ENCODE peak calls at places on chromosome 9, in ten cellular contexts. D is CD8-positive, alpha-beta T cell; Y is upper lobe of left lung; A is heart left ventricle; S is nephron progenitor cell; V is H9; P is chondrocyte; O is mesothelial cell of epicardium; C is endothelial cell; U is breast epithelium. G is an unnamed sample.

GRCh38 chr9:23693374-23693773 is 132.7 kb downstream of the ELAVL2 start:
- DNase-seq in D (no peak), Y (no peak), A (no peak), S (no peak), V (no peak), P (no peak), O (no peak), C (no peak), U (no peak), G (no peak)

GRCh38 chr9:4591123-4591500 is 71.0 kb upstream of the PLPP6 start:
- DNase-seq in D (no peak), Y (no peak), A (no peak), S (no peak), V (no peak), P (no peak), O (no peak), C (no peak), U (no peak), G (no peak)

GRCh38 chr9:123016631-123017030 is 16.8 kb upstream of the GPR21 start:
- DNase-seq in D (no peak), Y (no peak), A (no peak), S (no peak), V (no peak), P (no peak), O (no peak), C (no peak), U (no peak), G (no peak)

GRCh38 chr9:98807070-98807810 is at the start of gene GALNT12:
- DNase-seq in D (peak; percentile 76), Y (peak; percentile 92), A (no peak), S (peak; percentile 71), V (peak; percentile 67), P (no peak), O (no peak), C (peak; percentile 17), U (no peak), G (peak; percentile 43)

GRCh38 chr9:209143-209758 is 5.4 kb upstream of the DOCK8 start:
- DNase-seq in D (no peak), Y (no peak), A (no peak), S (no peak), V (no peak), P (no peak), O (no peak), C (no peak), U (no peak), G (no peak)

GRCh38 chr9:14573319-14573718 is 119.9 kb downstream of the ZDHHC21 start:
- DNase-seq in D (no peak), Y (no peak), A (no peak), S (no peak), V (no peak), P (no peak), O (no peak), C (no peak), U (no peak), G (no peak)

GRCh38 chr9:114301798-114302565 is 20.9 kb upstream of the ORM1 start:
- DNase-seq in D (peak; percentile 27), Y (no peak), A (no peak), S (no peak), V (no peak), P (peak; percentile 39), O (peak; percentile 11), C (no peak), U (peak; percentile 48), G (no peak)

GRCh38 chr9:114091711-114092110 is 7.4 kb downstream of the KIF12 start:
- DNase-seq in D (no peak), Y (no peak), A (no peak), S (no peak), V (no peak), P (peak; percentile 74), O (peak; percentile 11), C (no peak), U (no peak), G (no peak)

GRCh38 chr9:109192732-109193361 is 25.8 kb upstream of the FRRS1L start:
- DNase-seq in D (peak; percentile 36), Y (no peak), A (no peak), S (peak; percentile 50), V (peak; percentile 73), P (no peak), O (no peak), C (peak; percentile 51), U (no peak), G (no peak)
- TF ChIP-seq CTCF in D (no peak), Y (no peak), A (no peak), S (peak; percentile 53), V (peak; percentile 87), P (peak; percentile 71), O (no peak), C (no peak), U (no peak), G (no peak)

GRCh38 chr9:70108181-70108580 is 64.5 kb downstream of the MAMDC2 start:
- DNase-seq in D (no peak), Y (no peak), A (no peak), S (no peak), V (no peak), P (no peak), O (no peak), C (no peak), U (no peak), G (no peak)
- TF ChIP-seq CTCF in D (no peak), Y (no peak), A (no peak), S (no peak), V (no peak), P (peak; percentile 16), O (no peak), C (no peak), U (no peak), G (no peak)

GRCh38 chr9:37407468-37407867 is 15.0 kb upstream of the GRHPR start:
- DNase-seq in D (no peak), Y (no peak), A (no peak), S (no peak), V (no peak), P (no peak), O (no peak), C (no peak), U (no peak), G (no peak)
- TF ChIP-seq CTCF in D (peak; percentile 21), Y (no peak), A (no peak), S (no peak), V (peak; percentile 58), P (peak; percentile 68), O (peak; percentile 38), C (peak; percentile 40), U (no peak), G (no peak)

DNA sequence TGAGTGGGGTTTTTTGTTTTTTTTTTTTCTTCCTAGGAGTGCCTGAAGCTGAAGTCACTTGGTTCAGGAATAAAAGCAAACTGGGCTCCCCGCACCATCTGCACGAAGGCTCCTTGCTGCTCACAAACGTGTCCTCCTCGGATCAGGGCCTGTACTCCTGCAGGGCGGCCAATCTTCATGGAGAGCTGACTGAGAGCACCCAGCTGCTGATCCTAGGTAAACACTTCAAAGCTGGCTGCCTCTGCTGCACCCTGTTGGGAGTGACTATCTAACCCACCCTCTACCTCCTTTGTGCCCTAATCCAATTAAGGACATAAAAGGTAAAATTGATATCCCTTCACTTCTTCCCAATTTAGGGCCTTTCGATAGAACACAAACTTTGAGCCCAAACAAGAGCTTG is 206.8 kb downstream of the SAXO1 start:
- DNase-seq in D (no peak), Y (no peak), A (no peak), S (no peak), V (peak; percentile 33), P (no peak), O (no peak), C (no peak), U (no peak), G (no peak)
- TF ChIP-seq CTCF in D (no peak), Y (no peak), A (no peak), S (no peak), V (no peak), P (no peak), O (no peak), C (no peak), U (no peak), G (no peak)

GRCh38 chr9:129332581-129332980 is 154.5 kb upstream of the IER5L start:
- DNase-seq in D (no peak), Y (no peak), A (no peak), S (no peak), V (no peak), P (no peak), O (no peak), C (no peak), U (no peak), G (no peak)

GRCh38 chr9:129333613-129333960 is 155.5 kb upstream of the IER5L start:
- DNase-seq in D (no peak), Y (no peak), A (no peak), S (no peak), V (peak; percentile 88), P (no peak), O (no peak), C (no peak), U (no peak), G (no peak)

GRCh38 chr9:129335456-129336129 is 157.5 kb upstream of the IER5L start:
- DNase-seq in D (no peak), Y (no peak), A (peak; percentile 65), S (no peak), V (no peak), P (no peak), O (no peak), C (no peak), U (no peak), G (no peak)

GRCh38 chr9:129334744-129335080 is 156.7 kb upstream of the IER5L start:
- DNase-seq in D (no peak), Y (no peak), A (no peak), S (no peak), V (no peak), P (no peak), O (no peak), C (no peak), U (no peak), G (no peak)

DNA sequence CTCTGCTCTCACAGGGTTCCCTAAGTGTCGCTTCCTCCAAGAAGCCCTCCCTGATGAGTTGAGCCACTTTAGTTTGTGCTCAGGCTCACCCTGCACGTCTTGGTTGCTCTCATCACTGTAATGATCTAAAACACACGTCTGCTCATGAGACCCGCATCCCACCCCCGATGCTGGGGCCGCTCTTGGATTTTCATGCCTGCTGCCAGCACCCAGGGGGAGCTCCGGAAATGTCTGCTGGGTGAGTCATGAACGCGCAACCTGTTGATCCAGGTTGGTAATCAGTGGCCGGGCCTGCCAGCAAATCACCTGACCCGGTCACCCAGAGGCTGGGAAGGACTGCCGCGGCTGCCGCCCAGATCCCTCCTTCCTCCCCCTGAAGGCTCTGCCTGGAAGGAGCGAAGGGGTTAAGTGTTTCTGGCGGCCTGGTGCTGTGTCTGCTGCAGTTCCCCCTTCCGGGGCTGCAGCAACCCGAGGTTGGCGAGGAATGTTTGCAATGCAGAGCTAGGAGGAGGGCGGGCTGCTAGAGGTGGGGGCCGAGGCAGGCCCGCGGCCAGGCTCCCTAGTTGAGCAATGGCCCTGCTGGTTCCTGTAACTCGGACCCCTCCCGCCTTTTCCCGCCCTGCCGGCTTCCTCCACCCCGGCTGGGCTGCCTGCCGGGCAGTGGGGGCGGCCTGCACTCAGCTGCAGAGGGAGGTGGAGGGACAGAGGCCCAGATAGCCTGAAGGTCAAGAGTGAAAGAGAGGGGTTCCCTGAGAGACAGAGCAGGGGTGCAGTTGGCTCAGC is 156.1 kb upstream of the IER5L start:
- DNase-seq in D (no peak), Y (peak; percentile 95), A (peak; percentile 95), S (peak; percentile 80), V (peak; percentile 99), P (peak; percentile 97), O (peak; percentile 83), C (peak; percentile 41), U (peak; percentile 92), G (no peak)
- TF ChIP-seq CTCF in D (no peak), Y (no peak), A (no peak), S (no peak), V (no peak), P (peak; percentile 41), O (no peak), C (no peak), U (no peak), G (no peak)

G was measured in activated B cell treated with CpG ODN at 0.5 μM for 24 hours.